ENCODE peak calls at places on chromosomes 7 and 10, in four cellular contexts. O is stomach, D is posterior cingulate gyrus, W is HTR-8/SVneo. Y is an unnamed sample.

GRCh38 chr10:54585572-54585971 is 215.5 kb downstream of the PCDH15 start:
- DNase-seq in O (no peak), D (no peak), W (no peak), Y (no peak)

GRCh38 chr7:13057462-13058200 is 370.2 kb downstream of the ARL4A start:
- DNase-seq in O (no peak), D (no peak), W (no peak), Y (no peak)

GRCh38 chr7:22109761-22110160 is 164.1 kb upstream of the CDCA7L start:
- DNase-seq in O (peak; percentile 51), D (no peak), W (peak; percentile 10), Y (peak; percentile 57)

GRCh38 chr10:28095791-28096367 is 97.0 kb upstream of the ODAD2 start:
- DNase-seq in O (no peak), D (no peak), W (no peak), Y (no peak)

GRCh38 chr10:122112625-122113160 is 123.7 kb downstream of the TACC2 start:
- DNase-seq in O (peak; percentile 88), D (no peak), W (peak; percentile 61), Y (peak; percentile 84)

GRCh38 chr10:30751678-30752331 is 122.3 kb upstream of the LYZL2 start:
- DNase-seq in O (peak; percentile 31), D (peak; percentile 59), W (peak; percentile 52), Y (peak; percentile 45)

GRCh38 chr10:51937313-51937712 is 237.9 kb upstream of the CSTF2T start:
- DNase-seq in O (no peak), D (no peak), W (no peak), Y (no peak)

GRCh38 chr7:83072576-83073517 is 89.8 kb downstream of the PCLO start:
- DNase-seq in O (no peak), D (no peak), W (no peak), Y (no peak)

GRCh38 chr7:40463449-40463848 is 328.6 kb downstream of the SUGCT start:
- DNase-seq in O (no peak), D (no peak), W (no peak), Y (no peak)

GRCh38 chr10:98170249-98171117 is 36.0 kb downstream of the R3HCC1L start:
- DNase-seq in O (peak; percentile 44), D (no peak), W (peak; percentile 48), Y (no peak)

GRCh38 chr7:81468516-81468915 is 301.3 kb downstream of the HGF start:
- DNase-seq in O (no peak), D (no peak), W (no peak), Y (no peak)

GRCh38 chr10:75140246-75140645 is 28.8 kb downstream of the SAMD8 start:
- DNase-seq in O (no peak), D (no peak), W (no peak), Y (no peak)

GRCh38 chr7:13262929-13263530 is 575.6 kb downstream of the ARL4A start:
- DNase-seq in O (no peak), D (no peak), W (peak; percentile 25), Y (no peak)

GRCh38 chr10:22369433-22370072 is 24.3 kb downstream of the SPAG6 start:
- DNase-seq in O (no peak), D (no peak), W (no peak), Y (no peak)

GRCh38 chr10:97689637-97690036 is 2.6 kb upstream of the AVPI1 start:
- DNase-seq in O (peak; percentile 38), D (no peak), W (peak; percentile 72), Y (peak; percentile 41)

GRCh38 chr7:6691609-6692106 is 15.1 kb downstream of the ZNF12 start:
- DNase-seq in O (no peak), D (no peak), W (no peak), Y (no peak)

GRCh38 chr7:13801669-13802068 is 187.8 kb downstream of the ETV1 start:
- DNase-seq in O (no peak), D (no peak), W (no peak), Y (no peak)

GRCh38 chr7:6437251-6437650 is 10.5 kb downstream of the DAGLB start:
- DNase-seq in O (no peak), D (no peak), W (no peak), Y (no peak)

GRCh38 chr10:124955243-124955642 is 13.3 kb downstream of the ZRANB1 start:
- DNase-seq in O (no peak), D (no peak), W (no peak), Y (no peak)

GRCh38 chr7:22853674-22854157 is 31.1 kb upstream of the TOMM7 start:
- DNase-seq in O (peak; percentile 26), D (no peak), W (no peak), Y (no peak)

GRCh38 chr10:85610381-85611092 is 756.1 kb downstream of the GRID1 start:
- DNase-seq in O (no peak), D (no peak), W (no peak), Y (no peak)

GRCh38 chr10:80265740-80266512 is 23.5 kb downstream of the MAT1A start:
- DNase-seq in O (no peak), D (no peak), W (no peak), Y (no peak)

GRCh38 chr10:124693801-124694416 is 50.3 kb downstream of the FAM53B start:
- DNase-seq in O (no peak), D (no peak), W (no peak), Y (no peak)

GRCh38 chr10:30455816-30456215 is 21.8 kb downstream of the MAP3K8 start:
- DNase-seq in O (no peak), D (no peak), W (no peak), Y (no peak)

GRCh38 chr10:6694447-6695155 is 114.5 kb upstream of the PRKCQ start:
- DNase-seq in O (no peak), D (no peak), W (no peak), Y (no peak)

GRCh38 chr7:17406756-17407155 is 108.3 kb downstream of the AHR start:
- DNase-seq in O (no peak), D (no peak), W (no peak), Y (no peak)

GRCh38 chr7:22660293-22660692 is 66.7 kb upstream of the IL6 start:
- DNase-seq in O (no peak), D (no peak), W (no peak), Y (no peak)

GRCh38 chr10:11036424-11037011 is 18.8 kb downstream of the CELF2 start:
- DNase-seq in O (peak; percentile 55), D (no peak), W (peak; percentile 14), Y (no peak)

GRCh38 chr10:75283150-75284096 is 47.7 kb upstream of the COMTD1 start:
- DNase-seq in O (no peak), D (no peak), W (peak; percentile 69), Y (no peak)

GRCh38 chr10:17214486-17214885 is 13.0 kb upstream of the TRDMT1 start:
- DNase-seq in O (no peak), D (no peak), W (no peak), Y (no peak)

GRCh38 chr10:30368065-30368718 is 19.1 kb upstream of the MTPAP start:
- DNase-seq in O (no peak), D (no peak), W (no peak), Y (no peak)

GRCh38 chr7:105097619-105098018 is 83.6 kb downstream of the KMT2E start:
- DNase-seq in O (no peak), D (no peak), W (peak; percentile 79), Y (no peak)

GRCh38 chr7:142391191-142391992 is 133.5 kb upstream of the PRSS58 start:
- DNase-seq in O (no peak), D (no peak), W (no peak), Y (no peak)

GRCh38 chr10:71293446-71294090 is 25.5 kb upstream of the SLC29A3 start:
- DNase-seq in O (no peak), D (peak; percentile 58), W (no peak), Y (no peak)

GRCh38 chr7:23600251-23600650 is 3.1 kb downstream of the CCDC126 start:
- DNase-seq in O (no peak), D (no peak), W (no peak), Y (no peak)

GRCh38 chr7:134954197-134955082 is 31.9 kb upstream of the AGBL3 start:
- DNase-seq in O (no peak), D (no peak), W (peak; percentile 8), Y (no peak)